ENCODE peak calls at places on chromosome 20, in nine cellular contexts. M is dorsolateral prefrontal cortex, Q is endothelial cell of umbilical vein, S is pancreas, Y is left ventricle myocardium inferior, P is heart left ventricle, L is H9, B is stomach, F is upper lobe of right lung. J is an unnamed sample.

GRCh38 chr20:31968299-31969126 is 562 bp downstream of the XKR7 start:
- DNase-seq in P (peak), F (peak), S (peak), Y (peak), L (peak), Q (peak), B (peak), M (peak), J (peak)

GRCh38 chr20:52619101-52619500 is 353.1 kb upstream of the TSHZ2 start:
- DNase-seq in B (no peak), F (no peak), Q (no peak), P (no peak), L (no peak), M (no peak), S (no peak), Y (no peak), J (no peak)

GRCh38 chr20:38581013-38581412 is at the start of gene ADIG:
- DNase-seq in Y (peak), F (no peak), P (peak), L (no peak), M (peak), Q (no peak), S (no peak), B (no peak), J (no peak)

GRCh38 chr20:17881741-17882064 is 86.9 kb downstream of the SNX5 start:
- DNase-seq in S (no peak), P (no peak), Q (no peak), F (no peak), B (no peak), M (no peak), L (no peak), Y (no peak), J (no peak)

GRCh38 chr20:46122516-46123481 is 4.7 kb downstream of the CD40 start:
- DNase-seq in S (no peak), M (no peak), L (no peak), B (peak), F (no peak), Q (no peak), P (no peak), Y (no peak), J (no peak)

GRCh38 chr20:38213607-38213940 is 47.0 kb downstream of the KIAA1755 start:
- DNase-seq in B (no peak), P (no peak), F (no peak), Y (no peak), M (no peak), Q (no peak), S (no peak), L (no peak), J (no peak)

GRCh38 chr20:13418263-13419229 is 197.5 kb downstream of the ISM1 start:
- DNase-seq in M (no peak), P (no peak), Y (no peak), Q (no peak), L (no peak), F (no peak), S (no peak), B (no peak), J (no peak)

GRCh38 chr20:50588034-50588736 is 78.0 kb downstream of the PTPN1 start:
- DNase-seq in Y (peak), S (peak), Q (peak), P (peak), L (peak), B (peak), M (peak), F (peak), J (peak)

GRCh38 chr20:21398505-21399057 is 1.3 kb upstream of the NKX2-4 start:
- DNase-seq in P (no peak), M (no peak), F (no peak), L (no peak), Y (no peak), B (no peak), Q (peak), S (no peak), J (no peak)

GRCh38 chr20:44582321-44583025 is at the start of gene PKIG:
- DNase-seq in F (no peak), M (no peak), Y (no peak), L (no peak), Q (peak), S (no peak), B (no peak), P (peak), J (peak)

GRCh38 chr20:53083411-53083810 is 111.3 kb downstream of the TSHZ2 start:
- DNase-seq in F (no peak), Y (no peak), S (no peak), M (no peak), L (no peak), B (no peak), P (no peak), Q (no peak), J (no peak)

GRCh38 chr20:17938889-17939619 is 29.5 kb downstream of the SNX5 start:
- DNase-seq in B (peak), M (peak), Y (peak), L (peak), S (peak), F (peak), P (peak), Q (peak), J (no peak)

GRCh38 chr20:2801459-2801728 is 967 bp upstream of the CPXM1 start:
- DNase-seq in B (no peak), S (no peak), Y (no peak), M (no peak), L (peak), Q (no peak), P (no peak), F (no peak), J (no peak)

GRCh38 chr20:32535316-32535952 is 49.7 kb downstream of the NOL4L start:
- DNase-seq in S (no peak), F (no peak), P (no peak), B (no peak), Q (no peak), L (no peak), M (no peak), Y (no peak), J (no peak)

GRCh38 chr20:57882451-57883161 is 172.8 kb upstream of the PMEPA1 start:
- DNase-seq in P (no peak), Y (no peak), M (no peak), B (no peak), S (no peak), L (no peak), F (no peak), Q (no peak), J (peak)

GRCh38 chr20:3209023-3209945 is at the start of gene ITPA:
- DNase-seq in Y (peak), L (peak), F (peak), M (peak), P (peak), Q (peak), B (peak), S (peak), J (no peak)

GRCh38 chr20:37364013-37364926 is 18.3 kb downstream of the SRC start:
- DNase-seq in F (peak), B (no peak), Y (no peak), S (peak), M (no peak), Q (no peak), P (no peak), L (no peak), J (no peak)

GRCh38 chr20:58721951-58722371 is 29.4 kb downstream of the NPEPL1 start:
- DNase-seq in S (no peak), Y (peak), P (peak), Q (no peak), M (no peak), F (peak), B (peak), L (peak), J (peak)

GRCh38 chr20:59094576-59094975 is 52.0 kb upstream of the PRELID3B start:
- DNase-seq in P (no peak), L (peak), M (no peak), F (no peak), S (no peak), B (no peak), Q (no peak), Y (no peak), J (no peak)

GRCh38 chr20:34491932-34492509 is 24.2 kb upstream of the DYNLRB1 start:
- DNase-seq in Q (no peak), B (no peak), Y (no peak), L (no peak), M (no peak), F (no peak), P (no peak), S (no peak), J (no peak)

GRCh38 chr20:17747431-17747846 is 47.7 kb downstream of the BANF2 start:
- DNase-seq in B (peak), F (no peak), Y (no peak), Q (peak), L (no peak), M (peak), P (no peak), S (no peak), J (peak)

GRCh38 chr20:10986586-10986985 is 312.8 kb upstream of the JAG1 start:
- DNase-seq in L (no peak), Y (no peak), S (no peak), M (no peak), P (no peak), B (no peak), Q (no peak), F (no peak), J (no peak)

GRCh38 chr20:38658879-38659612 is 57.4 kb downstream of the ARHGAP40 start:
- DNase-seq in B (no peak), L (peak), Q (peak), Y (no peak), P (no peak), M (peak), F (no peak), S (peak), J (no peak)

GRCh38 chr20:44357555-44358130 is 2.1 kb downstream of the HNF4A start:
- DNase-seq in Y (peak), B (no peak), P (peak), M (no peak), S (no peak), Q (no peak), F (no peak), L (no peak), J (no peak)

GRCh38 chr20:34024733-34025351 is 31.1 kb downstream of the RALY start:
- DNase-seq in B (no peak), P (no peak), S (no peak), Q (no peak), Y (no peak), M (no peak), F (no peak), L (no peak), J (no peak)

GRCh38 chr20:14902432-14903089 is 565.1 kb upstream of the FLRT3 start:
- DNase-seq in B (no peak), S (no peak), L (no peak), Y (no peak), P (no peak), F (no peak), M (no peak), Q (no peak), J (no peak)

GRCh38 chr20:47765715-47766594 is 19.3 kb downstream of the SULF2 start:
- DNase-seq in Y (no peak), S (no peak), F (no peak), B (no peak), L (peak), P (no peak), M (no peak), Q (peak), J (no peak)

GRCh38 chr20:44247676-44248419 is 740 bp downstream of the GDAP1L1 start:
- DNase-seq in B (no peak), M (no peak), S (no peak), F (no peak), P (no peak), Q (peak), L (peak), Y (peak), J (no peak)

GRCh38 chr20:3080939-3081388 is 3.6 kb downstream of the AVP start:
- DNase-seq in Y (peak), P (peak), F (no peak), M (peak), Q (peak), S (no peak), B (no peak), L (no peak), J (peak)

GRCh38 chr20:32278199-32278643 is 770 bp downstream of the KIF3B start:
- DNase-seq in S (no peak), P (no peak), Y (no peak), Q (peak), F (no peak), B (no peak), M (no peak), L (no peak), J (no peak)

GRCh38 chr20:12210591-12210990 is 292.9 kb downstream of the BTBD3 start:
- DNase-seq in M (no peak), L (no peak), Q (no peak), P (no peak), S (no peak), B (no peak), F (no peak), Y (no peak), J (no peak)

GRCh38 chr20:8476023-8476422 is 344.0 kb downstream of the PLCB1 start:
- DNase-seq in F (no peak), S (no peak), M (no peak), Q (no peak), Y (no peak), L (no peak), P (no peak), B (no peak), J (no peak)

GRCh38 chr20:25300496-25301170 is 52.7 kb downstream of the PYGB start:
- DNase-seq in M (no peak), B (no peak), L (no peak), F (no peak), P (no peak), S (no peak), Y (no peak), Q (no peak), J (no peak)

GRCh38 chr20:37770908-37771307 is 77.1 kb downstream of the CTNNBL1 start:
- DNase-seq in B (no peak), P (no peak), Y (no peak), S (no peak), M (no peak), F (no peak), L (no peak), Q (no peak), J (no peak)

GRCh38 chr20:62227977-62228958 is 8.2 kb upstream of the HRH3 start:
- DNase-seq in L (peak), F (no peak), Q (no peak), M (no peak), B (peak), Y (no peak), S (no peak), P (no peak), J (no peak)

DNA sequence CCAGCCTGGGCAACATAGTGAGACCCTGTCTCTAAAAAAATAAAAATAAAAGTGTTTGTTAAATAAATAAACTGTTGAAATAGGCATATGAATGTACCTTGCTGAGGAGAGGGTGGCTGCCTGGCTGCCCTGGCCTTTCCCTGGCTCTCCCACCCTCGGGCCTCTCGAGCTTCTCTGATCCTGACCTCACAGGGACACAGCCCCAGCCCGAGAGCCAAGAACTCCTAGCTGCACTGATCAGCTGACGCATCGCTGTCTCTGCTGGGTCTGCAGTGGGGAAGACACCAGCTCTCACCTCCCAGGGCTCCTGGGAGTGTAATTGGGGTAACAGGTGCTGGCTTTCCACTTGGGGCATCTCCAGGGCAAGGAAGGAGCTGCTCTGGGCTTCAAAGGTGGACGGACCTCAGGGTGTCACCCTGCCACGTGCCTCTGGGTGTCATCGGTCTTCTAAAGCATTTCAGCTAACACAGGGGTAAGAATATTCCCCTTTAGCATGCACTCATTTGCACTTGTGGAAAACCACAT is 6.9 kb downstream of the TCF15 start:
- DNase-seq in L (no peak), B (no peak), M (no peak), Q (no peak), S (no peak), P (no peak), Y (peak), F (no peak), J (no peak)
- TF ChIP-seq CTCF in L (no peak), B (no peak), M (no peak), Q (no peak), S (no peak), P (no peak), Y (no peak), F (no peak), J (no peak)

DNA sequence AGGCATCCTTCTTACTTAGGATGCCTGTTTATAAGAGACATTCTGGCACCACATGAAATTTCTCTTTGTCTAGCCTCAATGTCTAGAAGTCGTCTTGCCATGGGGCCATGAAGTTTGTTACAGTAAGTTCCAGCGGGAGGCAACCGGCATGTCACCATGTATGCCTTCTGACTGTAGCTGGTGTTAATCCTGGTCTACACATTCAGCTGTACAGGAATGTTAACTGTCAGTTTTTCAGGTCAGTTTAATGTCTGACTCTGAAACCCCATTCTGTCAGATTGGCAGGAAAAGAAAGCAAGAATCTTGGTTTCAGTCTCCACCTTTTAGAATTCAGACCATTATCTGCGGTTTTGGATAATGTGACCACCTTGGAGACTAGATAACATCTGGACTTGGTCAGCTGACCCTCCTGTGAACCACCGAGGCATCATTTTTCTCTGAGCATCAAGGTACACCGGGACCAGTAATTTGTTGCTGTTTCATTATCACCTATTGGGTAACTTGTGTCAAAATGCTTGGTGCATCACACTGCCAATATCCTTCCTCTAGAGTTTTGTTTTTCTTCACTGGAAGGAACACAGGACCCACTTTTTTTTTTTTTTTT is 228.7 kb downstream of the DOK5 start:
- DNase-seq in L (no peak), P (no peak), Q (no peak), Y (no peak), S (no peak), F (no peak), B (no peak), M (no peak), J (no peak)
- H3K27ac ChIP-seq in L (no peak), P (no peak), Q (no peak), Y (no peak), S (no peak), F (no peak), B (no peak), M (no peak), J (no peak)

GRCh38 chr20:35904982-35905663 is 49.2 kb downstream of the SCAND1 start:
- DNase-seq in L (no peak), B (no peak), S (no peak), Q (no peak), F (no peak), P (no peak), M (no peak), Y (no peak), J (no peak)
- TF ChIP-seq CTCF in L (no peak), B (no peak), S (no peak), Q (no peak), F (no peak), P (no peak), M (no peak), Y (no peak), J (no peak)

DNA sequence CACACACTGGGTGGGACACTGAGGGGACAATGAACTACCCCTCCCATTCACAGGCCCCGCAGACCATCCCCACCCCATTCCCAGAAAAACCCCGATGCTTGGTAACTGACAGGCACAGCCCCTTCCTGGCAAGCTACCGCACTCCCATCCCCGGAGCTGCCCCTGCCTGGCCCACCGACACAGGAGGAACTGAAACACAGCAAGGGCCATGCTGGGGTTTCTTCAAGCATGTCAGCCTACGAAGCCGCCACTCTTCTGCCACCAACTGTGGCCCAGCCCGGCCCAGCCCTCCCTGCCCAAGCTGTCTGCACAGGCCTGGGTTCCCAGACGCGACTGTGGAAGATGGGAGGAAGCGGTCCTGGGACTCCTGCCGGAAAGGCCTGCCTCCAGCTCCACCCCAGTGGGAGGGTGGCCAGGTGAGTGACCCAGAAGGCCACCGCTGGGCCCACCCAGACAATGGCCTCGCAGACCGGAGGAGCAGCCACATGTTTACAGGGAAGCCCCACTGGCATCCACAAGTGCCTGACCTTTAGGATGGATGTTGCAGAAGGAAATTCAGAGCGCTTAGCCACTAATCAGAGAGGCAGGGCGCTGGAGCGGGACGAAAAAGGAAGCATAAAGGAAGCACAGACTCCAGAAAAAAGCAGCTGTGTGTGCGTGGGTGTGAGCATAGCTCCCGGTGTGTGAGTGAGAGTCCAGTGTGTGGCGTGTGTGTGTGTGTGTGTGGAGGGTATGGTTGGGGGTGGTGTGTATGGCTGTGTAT is 91.5 kb downstream of the PRND start:
- DNase-seq in M (no peak), B (no peak), S (no peak), Q (peak), Y (no peak), P (peak), F (no peak), L (no peak), J (no peak)
- H3K27ac ChIP-seq in M (peak), B (peak), S (no peak), Q (no peak), Y (peak), P (peak), F (peak), L (no peak), J (peak)

GRCh38 chr20:20024942-20025341 is 7.8 kb downstream of the NAA20 start:
- DNase-seq in M (no peak), Q (no peak), F (no peak), P (no peak), Y (no peak), L (no peak), S (no peak), B (no peak), J (no peak)
- TF ChIP-seq CTCF in M (no peak), Q (no peak), F (no peak), P (no peak), Y (no peak), L (no peak), S (no peak), B (no peak), J (no peak)

DNA sequence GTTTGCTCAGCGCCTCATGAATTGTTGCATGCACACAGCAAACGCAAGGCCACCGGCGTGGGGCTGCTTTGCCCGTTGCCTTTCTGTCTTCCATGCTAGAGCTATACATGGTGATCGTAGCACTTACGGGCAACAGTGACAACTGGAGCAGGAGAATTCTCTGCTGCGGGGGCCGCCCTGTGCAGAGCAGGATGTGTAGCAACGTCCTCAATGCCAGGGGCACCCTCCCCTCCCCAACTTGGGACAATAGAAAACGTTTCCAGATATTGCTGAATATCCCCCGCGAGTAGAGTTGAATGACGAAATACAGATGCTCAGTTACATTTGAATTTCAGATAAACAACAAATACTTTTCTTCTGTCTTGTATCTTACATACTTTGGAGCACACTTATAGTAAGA is 198.7 kb downstream of the TFAP2C start:
- DNase-seq in S (no peak), F (no peak), L (no peak), Y (no peak), B (no peak), Q (no peak), P (no peak), M (no peak), J (no peak)
- H3K27ac ChIP-seq in S (no peak), F (no peak), L (no peak), Y (no peak), B (no peak), Q (no peak), P (no peak), M (no peak), J (no peak)